ENCODE peak calls at places on chromosomes 3 and 15, in five cellular contexts. Q is HCT116, S is transverse colon, I is upper lobe of left lung, D is H1. Z is an unnamed sample.

GRCh38 chr15:98308117-98308516 is 340.2 kb upstream of the IGF1R start:
- DNase-seq in S (no peak), D (no peak), Q (no peak), I (no peak), Z (peak)

GRCh38 chr3:71197841-71198565 is 385.5 kb downstream of the FOXP1 start:
- DNase-seq in I (no peak), Q (no peak), D (no peak), S (no peak), Z (no peak)

GRCh38 chr3:148173836-148174235 is 523.9 kb upstream of the AGTR1 start:
- DNase-seq in Q (no peak), S (no peak), I (no peak), D (no peak), Z (no peak)

GRCh38 chr3:128504957-128505730 is 12.1 kb upstream of the GATA2 start:
- DNase-seq in Q (no peak), S (no peak), I (no peak), D (no peak), Z (peak)

GRCh38 chr15:85702321-85703230 is 92.1 kb downstream of the KLHL25 start:
- DNase-seq in Q (no peak), S (no peak), D (no peak), I (no peak), Z (no peak)

GRCh38 chr3:149339931-149340309 is 6.5 kb upstream of the TM4SF18 start:
- DNase-seq in D (peak), Q (peak), I (peak), S (peak), Z (no peak)

GRCh38 chr3:9933561-9934234 is at the start of gene CRELD1:
- DNase-seq in Q (peak), D (no peak), I (peak), S (peak), Z (peak)

GRCh38 chr15:75479670-75480069 is 28.2 kb upstream of the SIN3A start:
- DNase-seq in Q (no peak), S (no peak), I (no peak), D (no peak), Z (no peak)

GRCh38 chr3:110814170-110815007 is 257.2 kb upstream of the NECTIN3 start:
- DNase-seq in Q (peak), I (no peak), S (peak), D (no peak), Z (no peak)

GRCh38 chr3:172138792-172139507 is 99.6 kb downstream of the FNDC3B start:
- DNase-seq in D (no peak), Q (no peak), I (peak), S (peak), Z (no peak)

GRCh38 chr15:85592148-85592547 is 202.6 kb downstream of the KLHL25 start:
- DNase-seq in Q (no peak), S (no peak), I (no peak), D (no peak), Z (no peak)

GRCh38 chr3:115415246-115415645 is 208.1 kb upstream of the GAP43 start:
- DNase-seq in S (no peak), I (no peak), D (no peak), Q (no peak), Z (no peak)
- H3K27ac ChIP-seq in S (no peak), I (no peak), D (no peak), Q (no peak), Z (no peak)

GRCh38 chr15:91965501-91966180 is 112.1 kb downstream of the SLCO3A1 start:
- DNase-seq in D (no peak), Q (peak), S (no peak), I (no peak), Z (no peak)
- TF ChIP-seq POLR2AphosphoS5 in D (no peak), Q (no peak), S (no peak), I (no peak), Z (no peak)

DNA sequence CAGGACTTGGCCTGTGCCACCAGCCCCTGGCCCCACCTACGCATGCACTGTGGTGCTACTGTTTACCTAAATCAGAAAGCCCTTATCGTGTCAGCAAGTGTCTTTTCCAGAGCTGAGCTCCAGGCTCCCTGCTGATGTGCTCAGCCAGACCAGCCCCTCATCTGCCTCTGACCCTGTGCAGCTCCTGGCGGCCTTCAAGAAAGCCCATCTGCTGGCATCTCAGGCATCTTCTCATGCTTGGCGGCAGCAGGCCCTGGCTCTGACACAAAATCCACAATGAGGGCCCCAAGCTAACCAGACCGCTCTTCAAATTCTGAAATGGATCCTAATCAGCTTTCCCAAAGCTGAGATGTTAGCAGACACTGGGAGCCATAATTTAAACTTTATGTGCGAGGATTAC is 50.9 kb upstream of the CTDSPL start:
- DNase-seq in D (no peak), S (no peak), Q (no peak), I (no peak), Z (no peak)
- H3K27ac ChIP-seq in D (no peak), S (peak), Q (no peak), I (no peak), Z (no peak)

GRCh38 chr3:183120538-183121215 is 21.4 kb upstream of the MCCC1 start:
- DNase-seq in S (no peak), D (no peak), Q (no peak), I (no peak), Z (no peak)

GRCh38 chr3:183117046-183117445 is 17.8 kb upstream of the MCCC1 start:
- DNase-seq in S (no peak), Q (no peak), D (no peak), I (no peak), Z (no peak)

GRCh38 chr3:183123891-183124290 is 24.6 kb upstream of the MCCC1 start:
- DNase-seq in Q (no peak), S (no peak), I (no peak), D (no peak), Z (no peak)

DNA sequence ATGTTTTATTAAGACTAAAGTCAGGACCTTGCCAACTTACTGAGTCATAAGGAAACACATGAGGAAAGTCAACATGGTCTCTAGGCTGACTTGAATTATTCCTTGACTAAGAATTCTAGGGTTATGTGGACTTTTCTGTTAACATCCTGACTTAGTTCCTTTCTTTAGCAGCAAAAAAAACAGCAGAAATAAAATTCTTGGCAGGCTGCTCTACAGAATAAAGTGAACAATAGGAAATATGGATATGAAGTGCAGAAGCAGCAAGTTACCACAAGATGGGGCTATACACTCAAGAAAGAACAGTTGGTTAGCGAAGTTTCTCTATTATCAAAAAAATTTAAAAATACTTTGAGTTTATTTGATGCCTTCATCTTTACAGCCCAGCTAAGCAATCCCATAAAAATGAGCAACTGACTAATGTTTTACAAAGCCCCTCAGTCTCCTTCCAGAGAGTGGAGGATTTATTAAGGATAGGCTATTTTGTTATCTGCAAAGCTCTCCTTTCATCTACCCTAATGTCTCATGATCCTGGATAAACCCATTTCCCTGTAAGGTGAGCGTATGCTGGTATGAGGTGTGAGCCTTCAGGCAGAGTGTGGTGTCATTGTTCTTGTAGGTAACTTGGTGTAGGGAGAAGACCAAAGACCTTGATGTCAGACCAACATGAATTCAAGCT is 23.1 kb upstream of the MCCC1 start:
- DNase-seq in S (no peak), D (no peak), Q (peak), I (no peak), Z (no peak)
- TF ChIP-seq POLR2AphosphoS5 in S (no peak), D (no peak), Q (no peak), I (no peak), Z (peak)

GRCh38 chr3:141349711-141350110 is 18.6 kb upstream of the ZBTB38 start:
- DNase-seq in D (no peak), I (no peak), Q (no peak), S (no peak), Z (no peak)
- H3K27ac ChIP-seq in D (no peak), I (no peak), Q (no peak), S (no peak), Z (no peak)

GRCh38 chr3:4359805-4360502 is 56.8 kb downstream of the SETMAR start:
- DNase-seq in I (no peak), S (no peak), D (no peak), Q (no peak), Z (no peak)

GRCh38 chr3:4356642-4357041 is 53.5 kb downstream of the SETMAR start:
- DNase-seq in Q (no peak), I (no peak), S (no peak), D (no peak), Z (no peak)

GRCh38 chr3:4362523-4362922 is 59.4 kb downstream of the SETMAR start:
- DNase-seq in D (no peak), I (no peak), S (no peak), Q (no peak), Z (no peak)

GRCh38 chr3:4358273-4358672 is 55.1 kb downstream of the SETMAR start:
- DNase-seq in S (no peak), I (no peak), D (no peak), Q (no peak), Z (no peak)

DNA sequence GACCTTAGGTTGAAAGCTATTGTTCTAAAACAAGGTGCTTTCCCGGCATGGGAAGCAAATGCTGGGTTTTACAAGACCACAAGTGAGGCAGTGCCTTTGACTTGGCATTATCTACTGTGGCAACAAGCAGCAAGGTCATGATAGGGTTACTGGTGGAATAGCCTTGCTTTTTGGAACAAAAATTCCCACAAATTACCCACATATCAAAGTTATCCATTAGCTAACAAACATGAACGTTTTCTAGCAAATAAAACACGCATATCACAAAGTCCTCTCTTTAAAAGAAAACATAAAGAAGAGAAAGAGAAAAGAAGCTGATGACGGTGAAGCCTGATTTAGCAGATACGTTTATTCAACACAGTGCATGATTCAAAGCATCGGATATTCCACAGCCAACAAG is 57.6 kb downstream of the SETMAR start:
- DNase-seq in S (no peak), I (no peak), Q (no peak), D (no peak), Z (no peak)
- TF ChIP-seq POLR2AphosphoS5 in S (no peak), I (no peak), Q (no peak), D (no peak), Z (no peak)

GRCh38 chr3:124781706-124782376 is 51.6 kb downstream of the UMPS start:
- DNase-seq in D (no peak), S (peak), Q (no peak), I (no peak), Z (no peak)
- H3K27ac ChIP-seq in D (no peak), S (peak), Q (no peak), I (peak), Z (peak)

DNA sequence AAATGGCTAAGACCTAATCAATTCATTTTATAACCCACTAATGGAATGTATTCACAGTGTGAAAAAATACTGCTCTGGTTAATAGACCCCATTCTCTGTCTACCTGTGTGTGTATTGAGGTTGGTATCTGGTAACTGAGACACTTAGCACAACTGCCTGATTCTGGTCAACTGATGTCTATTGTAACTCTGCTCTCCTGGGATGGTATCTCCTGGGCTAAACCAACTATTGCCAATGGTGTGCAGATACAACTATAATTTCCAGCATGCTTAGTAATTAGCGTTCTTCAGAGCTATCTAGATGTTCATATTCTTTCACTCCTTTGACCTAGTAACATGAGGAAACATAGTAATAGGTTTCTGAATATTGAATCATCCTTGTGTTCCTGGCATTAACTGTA is 16.7 kb downstream of the ADAMTSL3 start:
- DNase-seq in D (no peak), Q (no peak), I (no peak), S (no peak), Z (no peak)
- TF ChIP-seq POLR2AphosphoS5 in D (no peak), Q (no peak), I (no peak), S (no peak), Z (no peak)

GRCh38 chr3:103906808-103907207 is 1459.9 kb upstream of the ALCAM start:
- DNase-seq in S (no peak), I (no peak), Q (no peak), D (no peak), Z (no peak)

GRCh38 chr3:103907567-103907966 is 1459.1 kb upstream of the ALCAM start:
- DNase-seq in Q (no peak), S (no peak), D (no peak), I (no peak), Z (no peak)

GRCh38 chr3:103909395-103909794 is 1457.3 kb upstream of the ALCAM start:
- DNase-seq in I (no peak), Q (no peak), D (no peak), S (no peak), Z (no peak)

GRCh38 chr3:103906304-103906703 is 1460.4 kb upstream of the ALCAM start:
- DNase-seq in S (no peak), D (no peak), I (no peak), Q (no peak), Z (no peak)

DNA sequence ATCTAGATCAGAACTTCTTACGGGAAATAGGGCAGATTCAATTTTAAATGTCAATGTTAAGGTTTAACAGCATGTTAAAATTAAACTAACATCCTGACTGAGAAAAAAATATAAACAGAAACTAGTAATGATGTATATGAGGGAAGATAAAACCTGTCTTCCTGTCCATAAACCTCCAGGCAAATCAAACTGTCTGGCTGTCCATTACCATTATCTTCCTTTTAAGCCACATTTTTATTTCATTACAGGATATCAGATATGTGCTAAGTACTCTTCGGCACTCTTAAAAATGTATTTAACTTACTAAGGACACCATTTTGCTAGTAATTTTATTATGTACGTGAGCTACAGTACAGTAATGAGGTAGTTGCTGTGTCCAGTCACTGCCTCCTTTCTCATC is 1461.7 kb upstream of the ALCAM start:
- DNase-seq in S (no peak), D (no peak), I (no peak), Q (no peak), Z (no peak)
- H3K27ac ChIP-seq in S (no peak), D (no peak), I (no peak), Q (no peak), Z (no peak)

GRCh38 chr15:70772402-70772801 is 9.0 kb upstream of the UACA start:
- DNase-seq in D (no peak), S (no peak), I (no peak), Q (no peak), Z (no peak)

GRCh38 chr15:70778258-70779076 is 15.1 kb upstream of the UACA start:
- DNase-seq in Q (no peak), S (no peak), D (no peak), I (no peak), Z (no peak)

GRCh38 chr15:70781236-70781635 is 17.9 kb upstream of the UACA start:
- DNase-seq in Q (no peak), I (no peak), D (no peak), S (no peak), Z (no peak)

GRCh38 chr15:70775160-70775559 is 11.8 kb upstream of the UACA start:
- DNase-seq in Q (no peak), I (no peak), D (no peak), S (no peak), Z (no peak)

GRCh38 chr15:70777156-70777926 is 14.0 kb upstream of the UACA start:
- DNase-seq in I (no peak), D (no peak), S (no peak), Q (no peak), Z (no peak)
- TF ChIP-seq POLR2AphosphoS5 in I (no peak), D (no peak), S (no peak), Q (no peak), Z (no peak)